ENCODE peak calls at places on chromosomes 16 and 17, in nine cellular contexts. H is fibroblast of lung, N is astrocyte, F is tibial nerve, L is suprapubic skin, V is mammary epithelial cell, R is uterus, S is OCI-LY7, Q is upper lobe of left lung. C is an unnamed sample. For H3K4me1, the result is how much of the 10 kb centered on the place peaks cover.

GRCh38 chr16:87625241-87625797 is 23.0 kb downstream of the JPH3 start:
- DNase-seq in H (no peak), N (no peak), F (no peak), L (no peak), V (no peak), R (no peak), S (no peak), Q (no peak), C (no peak)

GRCh38 chr16:75099738-75100615 is 16.6 kb downstream of the LDHD start:
- DNase-seq in H (no peak), N (no peak), F (no peak), L (no peak), V (no peak), R (no peak), S (peak), Q (no peak), C (peak)

GRCh38 chr16:79651363-79651762 is 50.8 kb upstream of the MAF start:
- DNase-seq in H (peak), N (peak), F (peak), L (no peak), V (peak), R (peak), S (no peak), Q (no peak), C (no peak)

GRCh38 chr17:61130320-61130719 is 269.3 kb upstream of the TBX2 start:
- DNase-seq in H (no peak), N (no peak), F (no peak), L (no peak), V (no peak), R (no peak), S (no peak), Q (no peak), C (no peak)

GRCh38 chr17:77432791-77433190 is 292.0 kb downstream of the SEC14L1 start:
- DNase-seq in H (no peak), N (no peak), F (no peak), L (no peak), V (no peak), R (no peak), S (no peak), Q (peak), C (no peak)

GRCh38 chr16:54459509-54460235 is 173.1 kb upstream of the IRX3 start:
- DNase-seq in H (peak), N (peak), F (no peak), L (no peak), V (no peak), R (no peak), S (no peak), Q (peak), C (no peak)

GRCh38 chr17:56833023-56833811 is 503 bp downstream of the C17orf67 start:
- DNase-seq in H (peak), N (peak), F (no peak), L (no peak), V (peak), R (peak), S (peak), Q (peak), C (peak)

GRCh38 chr16:84995666-84996065 is 15.7 kb downstream of the ZDHHC7 start:
- DNase-seq in H (no peak), N (no peak), F (no peak), L (no peak), V (no peak), R (no peak), S (no peak), Q (no peak), C (peak)

GRCh38 chr17:62819511-62820221 is 11.6 kb upstream of the MARCHF10 start:
- DNase-seq in H (peak), N (peak), F (peak), L (no peak), V (peak), R (peak), S (no peak), Q (no peak), C (peak)

GRCh38 chr17:81831563-81831956 is 1.5 kb downstream of the MCRIP1 start:
- DNase-seq in H (no peak), N (no peak), F (no peak), L (no peak), V (no peak), R (no peak), S (peak), Q (peak), C (no peak)
- TF ChIP-seq CTCF in H (no peak), N (no peak), F (no peak), L (no peak), V (no peak), R (no peak), S (no peak), Q (no peak), C (no peak)

GRCh38 chr16:55510185-55510805 is 1.4 kb downstream of the LPCAT2 start:
- DNase-seq in H (no peak), N (no peak), F (no peak), L (no peak), V (no peak), R (no peak), S (no peak), Q (no peak), C (no peak)
- H3K4me3 ChIP-seq in H (peak), N (peak), F (peak), L (peak), V (peak), R (peak), S (no peak), Q (peak), C (peak)

GRCh38 chr17:80386341-80386740 is 28.6 kb upstream of the ENDOV start:
- DNase-seq in H (no peak), N (no peak), F (no peak), L (no peak), V (no peak), R (no peak), S (no peak), Q (no peak), C (no peak)
- H3K4me1 ChIP-seq in H (under half), N (under half), F (under half), L (under half), V (under half), R (under half), S (under half), Q (under half), C (under half)

GRCh38 chr16:2815299-2815771 is 1.7 kb upstream of the PRSS21 start:
- DNase-seq in H (no peak), N (no peak), F (no peak), L (peak), V (no peak), R (no peak), S (no peak), Q (peak), C (peak)

GRCh38 chr16:2817496-2818277 is 650 bp downstream of the PRSS21 start:
- DNase-seq in H (no peak), N (no peak), F (no peak), L (peak), V (no peak), R (no peak), S (peak), Q (peak), C (no peak)

GRCh38 chr16:2818278-2818876 is 1.3 kb downstream of the PRSS21 start:
- DNase-seq in H (no peak), N (no peak), F (no peak), L (peak), V (no peak), R (no peak), S (no peak), Q (peak), C (peak)

GRCh38 chr16:2814757-2815298 is 2.2 kb upstream of the PRSS21 start:
- DNase-seq in H (no peak), N (no peak), F (no peak), L (peak), V (no peak), R (no peak), S (no peak), Q (no peak), C (peak)

GRCh38 chr16:2816751-2817495 is at the start of gene PRSS21:
- DNase-seq in H (no peak), N (no peak), F (no peak), L (peak), V (no peak), R (no peak), S (peak), Q (peak), C (peak)
- TF ChIP-seq CTCF in H (no peak), N (no peak), F (no peak), L (no peak), V (no peak), R (no peak), S (peak), Q (no peak), C (peak)

DNA sequence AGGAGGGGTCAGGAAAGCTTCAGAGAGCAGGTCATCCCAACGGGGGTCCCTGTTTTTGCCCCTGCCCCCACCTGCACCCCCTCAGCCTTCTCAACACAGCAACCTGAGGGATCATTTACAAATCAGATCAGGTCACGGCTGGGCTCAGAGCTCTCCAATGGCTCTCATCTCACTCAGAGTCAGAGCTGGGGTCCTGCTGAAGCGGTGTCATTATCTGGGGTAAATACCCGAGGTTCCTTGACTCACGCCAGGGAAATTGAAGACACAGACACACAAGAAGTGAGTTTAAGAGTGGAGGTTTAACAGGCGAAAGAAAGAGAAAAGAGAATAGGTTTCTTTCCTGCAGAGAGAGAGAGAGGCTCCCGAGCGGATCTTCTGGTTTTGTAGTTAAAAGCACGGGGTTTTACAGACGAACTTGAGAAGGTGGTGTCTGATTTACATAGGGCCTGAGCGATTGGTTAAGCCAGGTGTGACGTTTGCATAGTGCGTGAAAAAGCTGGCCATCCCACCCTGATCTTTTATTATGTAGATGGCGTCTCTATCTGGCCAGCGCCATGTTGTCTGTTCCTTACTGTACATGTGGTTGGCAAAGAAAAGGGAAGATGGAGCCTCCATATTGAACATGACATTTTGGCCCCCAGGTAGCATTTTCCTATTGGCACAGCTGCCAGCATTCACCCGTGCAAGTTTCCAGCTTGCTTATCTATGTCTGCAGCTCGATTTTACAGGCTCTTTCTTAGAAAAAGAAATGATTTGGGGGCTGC is 51.4 kb downstream of the WSB1 start:
- DNase-seq in H (peak), N (peak), F (no peak), L (no peak), V (no peak), R (no peak), S (no peak), Q (no peak), C (no peak)
- H3K4me3 ChIP-seq in H (no peak), N (peak), F (no peak), L (no peak), V (no peak), R (no peak), S (no peak), Q (no peak), C (no peak)

DNA sequence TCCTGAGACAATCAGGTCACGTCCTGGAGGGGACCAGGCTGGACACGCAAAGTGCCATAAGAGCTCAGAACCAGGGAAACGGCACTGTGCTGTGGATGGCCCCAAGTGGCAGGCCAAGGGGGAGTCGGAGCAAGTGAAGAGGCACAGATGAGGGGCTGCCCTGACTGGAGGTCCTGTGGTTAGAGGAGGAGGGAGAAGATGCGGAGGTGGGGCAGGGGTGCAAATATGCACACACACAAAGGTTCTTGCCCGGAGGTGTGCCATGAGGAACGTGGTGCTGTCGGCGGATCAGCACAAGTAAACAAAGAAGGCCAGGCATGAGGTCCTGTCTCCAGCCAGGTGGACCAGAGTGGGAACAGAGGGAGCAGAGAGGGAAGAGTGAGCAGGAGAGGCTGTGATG is 23.5 kb downstream of the VAC14 start:
- DNase-seq in H (no peak), N (no peak), F (no peak), L (no peak), V (no peak), R (peak), S (no peak), Q (no peak), C (peak)
- H3K4me1 ChIP-seq in H (under half), N (under half), F (under half), L (under half), V (under half), R (under half), S (under half), Q (under half), C (under half)

GRCh38 chr16:25148568-25149215 is 37.1 kb downstream of the LCMT1 start:
- DNase-seq in H (no peak), N (no peak), F (no peak), L (no peak), V (no peak), R (no peak), S (no peak), Q (peak), C (no peak)

GRCh38 chr16:25141648-25142047 is 30.1 kb downstream of the LCMT1 start:
- DNase-seq in H (peak), N (peak), F (no peak), L (no peak), V (no peak), R (no peak), S (no peak), Q (no peak), C (no peak)

GRCh38 chr16:25140459-25140858 is 28.9 kb downstream of the LCMT1 start:
- DNase-seq in H (peak), N (peak), F (no peak), L (no peak), V (peak), R (no peak), S (no peak), Q (no peak), C (no peak)

GRCh38 chr16:25138130-25138529 is 26.6 kb downstream of the LCMT1 start:
- DNase-seq in H (no peak), N (no peak), F (no peak), L (no peak), V (no peak), R (no peak), S (no peak), Q (no peak), C (no peak)

GRCh38 chr16:25143898-25144297 is 32.4 kb downstream of the LCMT1 start:
- DNase-seq in H (no peak), N (no peak), F (no peak), L (no peak), V (no peak), R (no peak), S (no peak), Q (no peak), C (no peak)
- TF ChIP-seq CTCF in H (no peak), N (peak), F (no peak), L (peak), V (peak), R (no peak), S (peak), Q (no peak), C (peak)

DNA sequence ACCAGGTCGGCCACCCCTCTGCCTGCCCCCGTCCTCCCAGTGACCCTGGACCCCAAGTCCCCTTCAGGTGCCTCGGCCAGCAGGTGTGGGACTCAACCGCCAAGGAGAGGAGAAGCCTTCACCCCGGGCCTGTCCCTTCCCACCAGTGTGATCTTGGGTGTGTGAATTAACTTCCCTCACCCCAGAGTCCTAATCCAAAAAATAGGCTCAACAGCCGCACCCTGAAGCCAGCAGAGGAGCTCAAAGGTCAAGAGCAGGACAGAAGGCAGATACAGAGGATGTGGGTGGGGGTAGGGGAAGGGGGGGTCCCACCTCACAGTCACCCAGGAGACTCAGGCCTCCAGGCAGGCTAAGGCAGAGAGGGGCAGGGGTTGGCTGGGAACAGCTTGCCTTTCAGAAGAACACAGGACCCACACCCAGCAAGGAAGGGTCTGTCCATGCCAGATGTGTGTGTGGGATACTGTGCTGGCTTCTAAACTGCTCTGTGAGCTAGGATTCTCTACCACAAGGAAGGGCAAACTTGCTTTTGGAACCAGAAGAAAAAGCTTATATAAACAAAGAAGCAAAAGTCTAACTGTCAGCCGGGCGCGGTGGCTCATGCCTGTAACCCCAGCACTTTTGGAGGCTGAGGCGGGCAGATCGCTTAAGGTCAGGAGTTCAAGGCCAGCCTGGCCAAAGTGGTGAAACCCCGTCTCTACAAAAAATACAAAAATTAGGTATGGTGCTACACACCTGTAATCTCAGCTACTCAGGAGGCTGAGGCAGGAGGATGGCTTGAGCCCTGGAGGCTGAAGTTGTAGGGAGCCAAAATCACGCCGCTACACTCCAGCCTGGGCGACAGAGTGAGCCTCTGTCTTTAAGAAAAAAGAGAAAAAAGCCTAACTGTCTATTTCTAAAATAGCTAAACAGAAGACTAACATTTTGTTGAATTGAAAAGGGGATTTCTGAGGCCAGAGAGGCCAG is 4.6 kb downstream of the PIEZO1 start:
- DNase-seq in H (no peak), N (no peak), F (no peak), L (no peak), V (no peak), R (no peak), S (no peak), Q (no peak), C (no peak)
- H3K4me3 ChIP-seq in H (no peak), N (no peak), F (no peak), L (no peak), V (no peak), R (no peak), S (peak), Q (peak), C (peak)

DNA sequence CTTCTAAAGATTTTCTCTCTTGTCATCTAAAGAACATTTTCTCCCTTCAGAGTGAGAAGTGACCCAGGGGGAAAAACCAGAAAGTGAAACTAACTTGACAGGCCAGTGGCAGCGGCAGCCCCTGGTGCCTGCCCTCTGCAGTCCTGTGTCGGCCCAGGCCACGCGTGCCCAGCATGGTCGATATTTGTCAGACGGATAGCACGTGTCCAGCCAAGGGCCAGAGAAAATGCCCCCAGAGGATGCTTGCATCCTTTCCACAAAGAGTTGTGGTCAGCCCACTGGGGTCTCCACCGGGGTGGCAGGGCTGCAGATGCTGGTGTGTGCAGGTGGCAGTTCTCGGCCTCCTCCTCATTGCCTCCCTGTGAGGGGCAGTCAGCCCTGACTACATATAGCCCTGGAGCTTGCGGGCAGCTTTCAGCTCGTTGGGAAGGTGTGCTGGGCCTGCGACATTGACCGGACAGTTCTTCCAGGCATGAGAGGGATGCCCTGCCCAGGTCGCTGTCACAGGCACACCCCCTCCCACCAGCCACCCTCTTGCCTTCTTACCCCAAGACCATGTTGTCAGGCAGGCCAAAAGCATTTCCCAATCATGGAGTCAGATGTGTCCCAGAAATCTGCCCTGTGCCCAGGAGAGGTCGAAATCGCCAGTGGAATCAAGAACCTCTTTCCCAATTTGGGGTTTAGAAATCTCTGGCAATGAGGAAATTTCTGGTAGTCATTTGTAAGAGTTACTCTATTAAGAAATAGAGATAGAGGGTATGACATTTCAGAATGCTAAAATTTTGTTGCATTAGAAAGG is 176.9 kb downstream of the RAB11FIP4 start:
- DNase-seq in H (no peak), N (no peak), F (no peak), L (no peak), V (no peak), R (peak), S (no peak), Q (peak), C (peak)
- H3K4me1 ChIP-seq in H (under half), N (half or more), F (under half), L (half or more), V (under half), R (under half), S (under half), Q (under half), C (half or more)

GRCh38 chr17:55294042-55294751 is 29.4 kb downstream of the HLF start:
- DNase-seq in H (no peak), N (no peak), F (no peak), L (no peak), V (no peak), R (no peak), S (peak), Q (no peak), C (no peak)

GRCh38 chr17:55296699-55297098 is 31.9 kb downstream of the HLF start:
- DNase-seq in H (no peak), N (no peak), F (no peak), L (no peak), V (no peak), R (no peak), S (no peak), Q (no peak), C (no peak)

GRCh38 chr17:55298111-55298510 is 33.4 kb downstream of the HLF start:
- DNase-seq in H (no peak), N (no peak), F (no peak), L (no peak), V (no peak), R (no peak), S (no peak), Q (no peak), C (no peak)

GRCh38 chr17:55295411-55296170 is 30.8 kb downstream of the HLF start:
- DNase-seq in H (peak), N (peak), F (peak), L (no peak), V (peak), R (peak), S (peak), Q (no peak), C (no peak)

DNA sequence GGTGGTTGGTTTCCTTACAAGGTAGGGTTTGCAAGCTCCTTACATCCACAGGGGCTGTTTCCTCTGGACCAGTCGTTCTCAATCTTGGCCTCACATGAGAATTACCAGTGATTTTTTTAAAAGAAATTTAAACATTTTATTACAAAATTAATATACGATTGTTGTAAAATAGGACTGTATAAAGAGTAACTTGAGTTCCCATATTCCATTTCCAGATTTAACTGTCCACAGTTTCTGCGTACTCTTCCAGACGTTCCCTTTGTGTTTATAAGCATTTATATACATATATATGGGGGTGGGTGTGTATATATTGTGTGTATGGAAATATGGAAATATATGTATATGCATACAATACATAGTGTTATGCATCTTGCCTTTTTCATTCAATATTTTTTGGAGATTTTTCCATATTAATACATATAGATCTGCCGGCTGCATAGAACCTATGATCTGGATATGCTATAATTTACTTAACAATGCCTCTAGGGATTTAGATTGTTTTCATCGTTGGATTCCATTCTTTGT is 31.5 kb downstream of the HLF start:
- DNase-seq in H (no peak), N (no peak), F (no peak), L (no peak), V (no peak), R (no peak), S (no peak), Q (no peak), C (no peak)
- TF ChIP-seq CTCF in H (no peak), N (no peak), F (no peak), L (no peak), V (no peak), R (no peak), S (peak), Q (no peak), C (no peak)